ENCODE peak calls at places on chromosomes 4 and X, in five cellular contexts. K, D, M, P and C are unnamed samples.

GRCh38 chr4:2135083-2135482 is 76.0 kb downstream of the NAT8L start:
- DNase-seq in K (no peak), D (peak), M (no peak), P (no peak), C (no peak)

GRCh38 chrX:115259238-115259875 is 25.5 kb upstream of the LRCH2 start:
- DNase-seq in K (no peak), D (peak), M (no peak), P (no peak), C (no peak)

GRCh38 chr4:129668092-129668491 is 572.1 kb downstream of the C4orf33 start:
- DNase-seq in K (no peak), D (no peak), M (peak), P (no peak), C (no peak)

GRCh38 chr4:77062856-77063255 is 12.9 kb downstream of the CCNI start:
- DNase-seq in K (no peak), D (no peak), M (no peak), P (no peak), C (no peak)

GRCh38 chrX:53714580-53715335 is 28.2 kb upstream of the HUWE1 start:
- DNase-seq in K (peak), D (peak), M (peak), P (no peak), C (no peak)

GRCh38 chr4:139436122-139436521 is 17.8 kb upstream of the RAB33B start:
- DNase-seq in K (no peak), D (no peak), M (no peak), P (no peak), C (no peak)

GRCh38 chr4:151611960-151612359 is 148.8 kb downstream of the GATB start:
- DNase-seq in K (no peak), D (no peak), M (no peak), P (no peak), C (no peak)

GRCh38 chr4:146637853-146638800 is 566 bp upstream of the POU4F2 start:
- DNase-seq in K (no peak), D (no peak), M (peak), P (no peak), C (peak)

GRCh38 chrX:87728024-87728423 is 210.4 kb downstream of the KLHL4 start:
- DNase-seq in K (no peak), D (no peak), M (no peak), P (no peak), C (no peak)

GRCh38 chrX:9434151-9434550 is 30.7 kb upstream of the TBL1X start:
- DNase-seq in K (no peak), D (peak), M (no peak), P (no peak), C (no peak)

GRCh38 chr4:27861802-27862201 is 1001.2 kb downstream of the STIM2 start:
- DNase-seq in K (no peak), D (peak), M (no peak), P (no peak), C (no peak)

GRCh38 chr4:89765966-89766365 is 71.0 kb downstream of the SNCA start:
- DNase-seq in K (no peak), D (peak), M (no peak), P (no peak), C (peak)

GRCh38 chr4:151034829-151035228 is 19.7 kb upstream of the LRBA start:
- DNase-seq in K (no peak), D (no peak), M (no peak), P (no peak), C (no peak)

GRCh38 chr4:109872950-109873656 is 25.2 kb downstream of the LRIT3 start:
- DNase-seq in K (no peak), D (no peak), M (no peak), P (no peak), C (no peak)

GRCh38 chrX:40644821-40645358 is 2.5 kb downstream of the CXorf38 start:
- DNase-seq in K (peak), D (peak), M (no peak), P (peak), C (peak)

GRCh38 chr4:2860391-2861348 is 17.0 kb downstream of the ADD1 start:
- DNase-seq in K (no peak), D (peak), M (peak), P (peak), C (peak)

GRCh38 chr4:2843909-2844584 is 403 bp downstream of the ADD1 start:
- DNase-seq in K (no peak), D (peak), M (peak), P (peak), C (peak)

GRCh38 chr4:112521123-112522116 is 5.4 kb upstream of the NEUROG2 start:
- DNase-seq in K (no peak), D (no peak), M (peak), P (no peak), C (no peak)

GRCh38 chr4:124018383-124019317 is 622.1 kb downstream of the SPRY1 start:
- DNase-seq in K (no peak), D (peak), M (peak), P (peak), C (peak)

GRCh38 chr4:124025423-124025822 is 628.8 kb downstream of the SPRY1 start:
- DNase-seq in K (no peak), D (peak), M (no peak), P (no peak), C (no peak)

GRCh38 chr4:124019749-124020549 is 623.4 kb downstream of the SPRY1 start:
- DNase-seq in K (no peak), D (no peak), M (no peak), P (no peak), C (no peak)
- H3K27ac ChIP-seq in K (no peak), D (peak), M (no peak), P (peak), C (peak)

GRCh38 chr4:4989083-4989622 is 30.1 kb downstream of the CYTL1 start:
- DNase-seq in K (no peak), D (no peak), M (no peak), P (no peak), C (no peak)

GRCh38 chr4:4990857-4991540 is 28.3 kb downstream of the CYTL1 start:
- DNase-seq in K (no peak), D (peak), M (no peak), P (peak), C (peak)

GRCh38 chr4:4990329-4990728 is 28.9 kb downstream of the CYTL1 start:
- DNase-seq in K (no peak), D (no peak), M (no peak), P (no peak), C (no peak)

GRCh38 chr4:4992833-4993232 is 26.4 kb downstream of the CYTL1 start:
- DNase-seq in K (no peak), D (no peak), M (no peak), P (no peak), C (no peak)

DNA sequence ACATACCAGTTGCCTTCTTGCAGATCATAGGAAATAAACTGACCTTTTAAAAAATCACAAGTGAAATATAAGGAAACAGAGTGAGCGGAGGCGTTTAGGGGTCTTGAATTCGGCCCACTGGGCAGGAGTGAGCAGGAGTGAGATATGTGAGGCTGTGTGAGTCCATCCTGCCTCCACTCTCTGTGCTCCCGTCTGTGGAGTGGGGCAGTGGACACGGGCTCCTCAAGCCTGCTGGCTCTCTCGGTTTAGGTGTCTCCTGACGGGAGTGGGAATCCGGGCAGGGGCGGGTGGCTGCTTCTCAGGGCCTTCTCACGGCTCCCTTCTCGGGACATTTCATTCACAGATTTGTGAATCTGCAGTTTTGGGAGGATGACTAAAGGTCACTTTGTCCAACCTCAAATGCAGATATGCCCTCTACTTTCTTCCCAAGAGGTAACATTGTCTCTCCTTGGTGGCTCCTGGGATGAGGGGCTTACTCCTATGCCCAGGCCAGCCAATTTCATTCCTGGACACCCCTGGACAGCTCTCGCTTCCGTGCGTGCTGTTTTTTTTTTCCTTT is 27.6 kb downstream of the CYTL1 start:
- DNase-seq in K (no peak), D (no peak), M (no peak), P (no peak), C (no peak)
- H3K27ac ChIP-seq in K (no peak), D (peak), M (no peak), P (peak), C (peak)

GRCh38 chr4:104829761-104830160 is 316.9 kb upstream of the TET2 start:
- DNase-seq in K (no peak), D (no peak), M (no peak), P (no peak), C (no peak)
- H3K27ac ChIP-seq in K (no peak), D (no peak), M (no peak), P (no peak), C (no peak)

GRCh38 chrX:39577976-39578962 is 519.5 kb downstream of the BCOR start:
- DNase-seq in K (peak), D (peak), M (no peak), P (no peak), C (no peak)
- H3K27ac ChIP-seq in K (no peak), D (no peak), M (no peak), P (no peak), C (no peak)

GRCh38 chr4:53557601-53558000 is 33.7 kb downstream of the LNX1 start:
- DNase-seq in K (no peak), D (peak), M (no peak), P (no peak), C (no peak)
- H3K27ac ChIP-seq in K (no peak), D (no peak), M (no peak), P (no peak), C (no peak)